ENCODE peak calls at places on chromosomes 4 and X, in ten cellular contexts. C is CD8-positive, alpha-beta memory T cell; W is stomach; U is ascending aorta; S is kidney; I is lower lobe of right lung; J is K562; D is right atrium auricular region; V is neural progenitor cell; M is ovary. E is an unnamed sample. For H3K4me1 and H3K9me3, the result is how much of the 10 kb centered on the place peaks cover.

GRCh38 chrX:42930951-42931350 is 153.0 kb upstream of the PPP1R2C start:
- DNase-seq in C (no peak), W (no peak), U (no peak), S (no peak), I (no peak), J (no peak), D (no peak), V (no peak), M (no peak), E (no peak)

GRCh38 chr4:61522312-61522711 is 322.2 kb downstream of the ADGRL3 start:
- DNase-seq in C (no peak), W (no peak), U (no peak), S (no peak), I (no peak), J (no peak), D (no peak), V (no peak), M (no peak), E (no peak)

GRCh38 chr4:168514249-168514852 is 17.5 kb downstream of the PALLD start:
- DNase-seq in C (no peak), W (no peak), U (no peak), S (no peak), I (no peak), J (peak), D (no peak), V (peak), M (no peak), E (no peak)

GRCh38 chrX:53684415-53685192 is 1.9 kb downstream of the HUWE1 start:
- DNase-seq in C (no peak), W (no peak), U (no peak), S (peak), I (peak), J (no peak), D (no peak), V (no peak), M (no peak), E (no peak)

GRCh38 chr4:111806331-111806730 is 338.9 kb upstream of the FAM241A start:
- DNase-seq in C (no peak), W (no peak), U (no peak), S (no peak), I (no peak), J (no peak), D (no peak), V (peak), M (no peak), E (no peak)

GRCh38 chr4:28287837-28288236 is 1427.2 kb downstream of the STIM2 start:
- DNase-seq in C (no peak), W (no peak), U (peak), S (no peak), I (no peak), J (no peak), D (no peak), V (no peak), M (no peak), E (peak)

GRCh38 chrX:49762175-49762704 is 66.5 kb upstream of the PAGE1 start:
- DNase-seq in C (no peak), W (no peak), U (no peak), S (no peak), I (no peak), J (no peak), D (no peak), V (peak), M (no peak), E (no peak)

GRCh38 chrX:13194291-13195103 is 125.4 kb downstream of the ATXN3L start:
- DNase-seq in C (no peak), W (no peak), U (no peak), S (no peak), I (no peak), J (peak), D (no peak), V (no peak), M (no peak), E (no peak)

GRCh38 chrX:54529166-54529558 is 857 bp upstream of the GNL3L start:
- DNase-seq in C (no peak), W (no peak), U (no peak), S (no peak), I (no peak), J (peak), D (no peak), V (no peak), M (no peak), E (no peak)

GRCh38 chrX:149682031-149682430 is 29.8 kb upstream of the MAGEA11 start:
- DNase-seq in C (no peak), W (no peak), U (no peak), S (no peak), I (no peak), J (no peak), D (no peak), V (no peak), M (no peak), E (no peak)

GRCh38 chr4:31246856-31247255 is 526.7 kb downstream of the PCDH7 start:
- DNase-seq in C (no peak), W (no peak), U (no peak), S (no peak), I (no peak), J (no peak), D (no peak), V (no peak), M (no peak), E (no peak)

GRCh38 chrX:106802063-106802387 is 448 bp upstream of the TBC1D8B start:
- DNase-seq in C (no peak), W (no peak), U (no peak), S (no peak), I (no peak), J (no peak), D (no peak), V (peak), M (no peak), E (no peak)

GRCh38 chr4:24778427-24779225 is 16.7 kb upstream of the SOD3 start:
- DNase-seq in C (no peak), W (no peak), U (peak), S (no peak), I (no peak), J (no peak), D (peak), V (no peak), M (peak), E (no peak)

GRCh38 chr4:177699365-177700213 is 257.4 kb upstream of the AGA start:
- DNase-seq in C (no peak), W (no peak), U (no peak), S (no peak), I (no peak), J (no peak), D (no peak), V (no peak), M (no peak), E (no peak)

GRCh38 chr4:84482564-84483563 is 16.2 kb downstream of the NKX6-1 start:
- DNase-seq in C (no peak), W (no peak), U (no peak), S (peak), I (peak), J (no peak), D (no peak), V (peak), M (no peak), E (no peak)

GRCh38 chr4:123898941-123899666 is 502.5 kb downstream of the SPRY1 start:
- DNase-seq in C (no peak), W (no peak), U (no peak), S (no peak), I (no peak), J (no peak), D (no peak), V (no peak), M (no peak), E (no peak)

GRCh38 chr4:117987464-117987863 is 46.8 kb upstream of the NDST3 start:
- DNase-seq in C (no peak), W (no peak), U (no peak), S (no peak), I (no peak), J (no peak), D (no peak), V (no peak), M (no peak), E (no peak)

GRCh38 chr4:40160258-40160657 is 36.6 kb upstream of the RHOH start:
- DNase-seq in C (no peak), W (no peak), U (no peak), S (no peak), I (no peak), J (no peak), D (no peak), V (no peak), M (no peak), E (no peak)

GRCh38 chr4:129950217-129950616 is 854.3 kb downstream of the C4orf33 start:
- DNase-seq in C (no peak), W (no peak), U (no peak), S (no peak), I (no peak), J (no peak), D (no peak), V (no peak), M (no peak), E (no peak)

GRCh38 chr4:104488151-104488550 is 6.5 kb downstream of the CXXC4 start:
- DNase-seq in C (no peak), W (no peak), U (no peak), S (no peak), I (no peak), J (no peak), D (no peak), V (no peak), M (no peak), E (no peak)

GRCh38 chrX:30153881-30154260 is 61.5 kb upstream of the MAGEB2 start:
- DNase-seq in C (no peak), W (no peak), U (no peak), S (no peak), I (no peak), J (no peak), D (no peak), V (peak), M (no peak), E (no peak)

GRCh38 chrX:131571348-131571747 is 27.5 kb downstream of the OR13H1 start:
- DNase-seq in C (no peak), W (no peak), U (no peak), S (no peak), I (no peak), J (no peak), D (no peak), V (no peak), M (no peak), E (no peak)

GRCh38 chr4:16120720-16121119 is 36.9 kb upstream of the PROM1 start:
- DNase-seq in C (no peak), W (no peak), U (no peak), S (no peak), I (no peak), J (no peak), D (no peak), V (no peak), M (no peak), E (no peak)

GRCh38 chr4:188383180-188383579 is 243.9 kb downstream of the TRIML1 start:
- DNase-seq in C (no peak), W (no peak), U (no peak), S (no peak), I (no peak), J (no peak), D (no peak), V (no peak), M (no peak), E (no peak)

GRCh38 chrX:104659037-104659744 is 93.2 kb downstream of the IL1RAPL2 start:
- DNase-seq in C (no peak), W (peak), U (no peak), S (no peak), I (no peak), J (no peak), D (no peak), V (no peak), M (no peak), E (no peak)

GRCh38 chrX:143663755-143664154 is 27.9 kb upstream of the SLITRK4 start:
- DNase-seq in C (no peak), W (no peak), U (no peak), S (no peak), I (no peak), J (no peak), D (no peak), V (no peak), M (no peak), E (no peak)

GRCh38 chrX:10537308-10537707 is 83.1 kb downstream of the MID1 start:
- DNase-seq in C (no peak), W (no peak), U (no peak), S (no peak), I (no peak), J (no peak), D (no peak), V (no peak), M (no peak), E (no peak)

GRCh38 chr4:87192155-87192919 is 28.1 kb downstream of the KLHL8 start:
- DNase-seq in C (no peak), W (no peak), U (no peak), S (no peak), I (no peak), J (no peak), D (no peak), V (no peak), M (no peak), E (no peak)

GRCh38 chr4:10619220-10619619 is 65.3 kb downstream of the CLNK start:
- DNase-seq in C (no peak), W (peak), U (no peak), S (no peak), I (no peak), J (peak), D (no peak), V (no peak), M (no peak), E (no peak)

GRCh38 chrX:3468031-3468430 is 121.6 kb upstream of the MXRA5 start:
- DNase-seq in C (no peak), W (no peak), U (no peak), S (no peak), I (no peak), J (no peak), D (no peak), V (no peak), M (no peak), E (no peak)

GRCh38 chrX:116667760-116668159 is 205.0 kb upstream of the CT83 start:
- DNase-seq in C (no peak), W (no peak), U (no peak), S (no peak), I (no peak), J (no peak), D (no peak), V (no peak), M (no peak), E (no peak)

GRCh38 chr4:85825937-85826678 is 351.2 kb downstream of the ARHGAP24 start:
- DNase-seq in C (no peak), W (peak), U (peak), S (no peak), I (no peak), J (no peak), D (no peak), V (peak), M (no peak), E (no peak)
- H3K4me1 ChIP-seq in C (under half), W (under half), U (under half), S (under half), I (under half), J (under half), D (under half), V (under half), M (under half), E (under half)

GRCh38 chr4:3461515-3462291 is 1.4 kb upstream of the DOK7 start:
- DNase-seq in C (no peak), W (peak), U (peak), S (peak), I (peak), J (no peak), D (no peak), V (no peak), M (no peak), E (no peak)

GRCh38 chr4:3462790-3463415 is at the start of gene DOK7:
- DNase-seq in C (no peak), W (peak), U (no peak), S (peak), I (no peak), J (peak), D (no peak), V (peak), M (no peak), E (no peak)

GRCh38 chr4:3460926-3461325 is 2.2 kb upstream of the DOK7 start:
- DNase-seq in C (no peak), W (no peak), U (no peak), S (peak), I (no peak), J (no peak), D (no peak), V (no peak), M (no peak), E (no peak)

GRCh38 chr4:3462321-3462789 is 751 bp upstream of the DOK7 start:
- DNase-seq in C (no peak), W (no peak), U (no peak), S (peak), I (no peak), J (no peak), D (no peak), V (no peak), M (no peak), E (no peak)

DNA sequence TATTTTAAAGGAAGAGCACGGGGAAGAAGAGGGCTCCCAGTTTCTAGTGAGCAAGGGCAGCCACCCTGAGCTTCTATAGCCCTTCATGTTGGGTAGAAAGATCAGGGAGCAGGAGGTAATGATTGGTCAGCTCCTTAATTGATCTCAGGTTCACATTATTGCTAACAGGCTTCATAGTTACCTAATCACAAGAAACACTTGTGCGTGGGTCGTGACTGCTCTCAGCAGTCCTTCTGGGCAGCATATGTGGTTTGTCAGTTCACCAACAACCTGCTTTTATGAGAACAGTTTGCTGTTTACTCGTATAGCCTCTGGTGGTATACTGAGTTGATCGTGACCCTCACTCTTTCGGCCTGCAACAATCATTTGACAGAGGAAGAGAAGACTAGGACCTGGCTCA is 4.7 kb upstream of the DOK7 start:
- DNase-seq in C (no peak), W (no peak), U (no peak), S (peak), I (no peak), J (no peak), D (no peak), V (no peak), M (no peak), E (no peak)
- H3K9me3 ChIP-seq in C (under half), W (under half), U (under half), S (under half), I (under half), J (under half), D (under half), V (under half), M (under half), E (under half)

DNA sequence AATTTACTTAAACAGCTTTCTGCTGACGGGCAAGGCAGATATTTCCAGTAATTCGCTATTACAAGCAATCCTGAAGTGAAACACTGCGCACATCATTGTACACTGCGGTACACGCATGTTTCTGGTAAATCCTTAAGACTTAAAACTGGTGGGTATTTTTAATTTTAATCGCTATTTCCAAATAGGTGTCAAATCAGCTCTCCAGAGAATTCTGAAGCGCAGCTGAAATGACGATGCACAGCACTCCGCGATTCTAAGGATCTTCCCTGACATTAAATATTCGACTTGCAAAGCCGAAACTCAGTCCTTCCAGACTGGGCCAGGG is 350 bp downstream of the TMEM128 start:
- DNase-seq in C (no peak), W (no peak), U (no peak), S (no peak), I (no peak), J (no peak), D (no peak), V (no peak), M (no peak), E (no peak)
- H3K4me3 ChIP-seq in C (peak), W (peak), U (peak), S (peak), I (peak), J (peak), D (peak), V (peak), M (peak), E (peak)

GRCh38 chr4:128635141-128635911 is 174.2 kb upstream of the JADE1 start:
- DNase-seq in C (no peak), W (peak), U (peak), S (no peak), I (peak), J (peak), D (peak), V (peak), M (no peak), E (no peak)
- H3K4me1 ChIP-seq in C (under half), W (under half), U (under half), S (under half), I (under half), J (under half), D (under half), V (half or more), M (under half), E (under half)